ENCODE peak calls at places on chromosomes 16 and 17, in four cellular contexts. H is stomach, F is sigmoid colon, D is ovary. S is an unnamed sample.

GRCh38 chr16:88810868-88811599 is 694 bp downstream of the APRT start:
- DNase-seq in D (peak), F (peak), H (peak), S (peak)

GRCh38 chr16:58615280-58615679 is 14.3 kb downstream of the CNOT1 start:
- DNase-seq in H (no peak), D (no peak), F (no peak), S (no peak)

GRCh38 chr17:28506763-28507487 is 777 bp downstream of the FOXN1 start:
- DNase-seq in D (no peak), H (no peak), F (no peak), S (no peak)

GRCh38 chr17:72622661-72623433 is 469.6 kb downstream of the SLC39A11 start:
- DNase-seq in F (no peak), D (no peak), H (no peak), S (no peak)

GRCh38 chr16:89697161-89697615 is 4.3 kb downstream of the SPATA2L start:
- DNase-seq in H (no peak), D (peak), F (no peak), S (no peak)

GRCh38 chr16:27347930-27348685 is 34.3 kb downstream of the IL4R start:
- DNase-seq in D (no peak), F (no peak), H (no peak), S (no peak)

GRCh38 chr16:79962962-79963361 is 362.4 kb upstream of the MAF start:
- DNase-seq in H (no peak), F (no peak), D (no peak), S (no peak)

GRCh38 chr17:14299261-14300093 is 1.4 kb upstream of the HS3ST3B1 start:
- DNase-seq in D (peak), F (peak), H (peak), S (peak)

GRCh38 chr17:74427048-74427762 is 4.7 kb upstream of the GPRC5C start:
- DNase-seq in H (peak), F (no peak), D (peak), S (no peak)

GRCh38 chr17:56635640-56636039 is 42.1 kb downstream of the NOG start:
- DNase-seq in H (no peak), D (no peak), F (no peak), S (no peak)

GRCh38 chr16:35195173-35195863 is 1735.9 kb downstream of the TP53TG3F start:
- DNase-seq in F (no peak), H (no peak), D (no peak), S (peak)

GRCh38 chr16:11101695-11102522 is 154.1 kb downstream of the SOCS1 start:
- DNase-seq in D (no peak), H (no peak), F (no peak), S (no peak)

GRCh38 chr16:69482410-69482951 is 58.1 kb downstream of the CYB5B start:
- DNase-seq in F (peak), D (peak), H (peak), S (no peak)

GRCh38 chr16:8741636-8742427 is 55.6 kb downstream of the TMEM186 start:
- DNase-seq in D (no peak), H (no peak), F (peak), S (no peak)

GRCh38 chr16:15829460-15829859 is 27.4 kb downstream of the MYH11 start:
- DNase-seq in D (peak), F (peak), H (peak), S (peak)

GRCh38 chr17:10797848-10798328 is 6.0 kb downstream of the TMEM238L start:
- DNase-seq in H (no peak), D (no peak), F (no peak), S (no peak)

GRCh38 chr17:82772026-82772425 is 20.2 kb downstream of the TBCD start:
- DNase-seq in F (no peak), H (peak), D (no peak), S (no peak)

GRCh38 chr16:87580855-87581261 is 21.4 kb upstream of the JPH3 start:
- DNase-seq in F (no peak), D (no peak), H (no peak), S (no peak)

GRCh38 chr16:46688101-46688656 is 799 bp downstream of the VPS35 start:
- DNase-seq in F (no peak), H (peak), D (no peak), S (no peak)

GRCh38 chr17:61444831-61445230 is 7.4 kb upstream of the TBX4 start:
- DNase-seq in D (no peak), H (no peak), F (no peak), S (no peak)

GRCh38 chr16:17211797-17212196 is 259.0 kb downstream of the XYLT1 start:
- DNase-seq in H (no peak), D (no peak), F (no peak), S (no peak)

GRCh38 chr17:11245187-11245586 is 4.2 kb downstream of the SHISA6 start:
- DNase-seq in D (no peak), F (no peak), H (no peak), S (no peak)

GRCh38 chr17:82372591-82373452 is 1.3 kb downstream of the UTS2R start:
- DNase-seq in H (no peak), F (no peak), D (peak), S (no peak)

GRCh38 chr17:39192901-39193300 is 4.6 kb downstream of the CACNB1 start:
- DNase-seq in F (no peak), H (no peak), D (no peak), S (no peak)

GRCh38 chr17:39194985-39195524 is 2.4 kb downstream of the CACNB1 start:
- DNase-seq in F (no peak), H (no peak), D (no peak), S (peak)

GRCh38 chr17:39193346-39193745 is 4.1 kb downstream of the CACNB1 start:
- DNase-seq in H (no peak), F (no peak), D (no peak), S (no peak)

GRCh38 chr17:39195568-39196160 is 1.8 kb downstream of the CACNB1 start:
- DNase-seq in F (no peak), D (no peak), H (no peak), S (peak)

DNA sequence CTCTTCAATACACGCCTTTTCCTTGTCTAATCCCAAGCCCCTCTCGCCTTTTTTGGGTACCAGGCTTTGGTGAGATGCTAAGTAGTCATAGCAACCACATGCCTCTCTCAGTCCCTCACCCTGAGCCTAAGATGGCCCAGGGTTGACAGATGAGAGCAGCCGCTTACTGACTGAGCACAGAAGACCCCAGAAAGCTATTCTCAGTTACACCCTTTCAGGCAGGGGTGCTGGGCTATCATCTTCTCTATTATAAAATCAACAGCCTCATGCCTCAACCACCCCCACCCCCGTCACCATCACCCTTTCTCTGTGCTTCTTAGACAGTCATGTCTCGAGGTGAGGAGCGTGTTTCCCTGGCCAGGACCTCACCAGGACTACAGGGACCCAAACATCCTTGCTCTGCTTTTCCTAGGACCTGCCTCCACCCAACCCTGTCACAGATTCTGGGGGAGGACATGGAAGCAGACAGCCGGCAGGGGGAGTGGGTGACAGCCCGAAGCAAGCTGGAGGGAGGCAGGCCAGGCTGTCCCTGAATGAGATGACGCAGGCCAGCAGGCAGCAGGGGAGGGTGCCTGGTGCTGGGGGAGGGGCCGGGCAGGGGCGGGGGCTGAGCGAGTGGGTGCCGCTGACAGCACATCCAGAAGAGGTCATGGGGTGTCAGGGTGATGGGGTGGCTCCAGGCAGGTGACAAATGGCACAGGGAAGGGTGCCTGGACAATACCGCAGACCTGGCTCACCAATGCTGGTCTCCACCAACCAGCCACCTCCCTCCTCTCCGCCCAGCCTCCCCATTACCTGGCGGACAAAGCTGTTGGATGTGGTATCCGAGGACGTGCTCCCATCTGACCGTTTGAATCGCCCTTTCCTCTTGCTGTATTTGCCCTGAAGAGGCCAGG is 3.1 kb downstream of the CACNB1 start:
- DNase-seq in D (no peak), H (no peak), F (peak), S (peak)
- H3K4me3 ChIP-seq in D (no peak), H (no peak), F (no peak), S (peak)

DNA sequence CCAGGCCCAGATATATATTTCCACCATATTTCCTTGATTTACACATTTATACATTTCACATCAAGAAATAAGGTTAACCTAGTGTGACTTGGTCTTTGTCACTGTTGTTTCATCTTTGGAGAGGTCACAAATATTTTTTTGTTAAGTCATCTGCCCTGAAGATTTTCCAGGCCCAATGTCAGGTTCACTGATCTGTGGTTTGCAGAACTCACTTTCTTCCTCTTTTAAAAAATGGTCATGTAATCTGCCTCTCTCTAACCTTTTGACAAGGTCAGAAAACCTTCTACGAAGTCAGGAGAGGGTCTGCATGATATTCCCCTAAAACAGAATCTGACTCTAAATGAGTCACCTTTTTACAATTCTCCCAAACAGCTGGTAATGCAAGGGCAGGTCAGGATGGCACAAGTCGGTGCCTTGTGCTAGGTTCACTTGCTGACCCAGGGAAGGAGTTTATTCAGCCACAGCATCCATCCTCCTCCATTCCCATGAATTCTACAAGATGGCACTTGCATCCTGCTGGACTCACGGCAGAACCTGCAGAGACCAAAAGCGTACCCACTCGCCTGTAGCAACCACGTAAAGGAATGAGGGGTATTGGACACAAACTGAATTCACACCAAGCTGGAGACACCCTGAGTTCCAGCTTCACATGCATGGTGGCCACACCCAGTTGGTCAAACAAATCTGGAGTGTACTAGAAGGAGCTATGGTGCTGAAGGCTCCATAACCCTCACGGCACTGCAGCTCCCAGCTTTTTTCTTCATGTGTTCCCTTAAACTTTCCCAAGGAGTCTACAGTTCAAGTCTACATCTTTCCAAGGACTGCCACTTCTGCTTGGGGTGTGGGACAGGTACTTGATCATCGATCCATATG is 1.6 kb upstream of the KIAA0513 start:
- DNase-seq in D (no peak), H (peak), F (no peak), S (peak)
- TF ChIP-seq EP300 in D (no peak), H (no peak), F (no peak), S (no peak)

GRCh38 chr17:17050346-17051345 is 8.4 kb downstream of the MPRIP start:
- DNase-seq in H (peak), F (peak), D (peak), S (no peak)
- H3K27ac ChIP-seq in H (peak), F (no peak), D (no peak), S (no peak)

DNA sequence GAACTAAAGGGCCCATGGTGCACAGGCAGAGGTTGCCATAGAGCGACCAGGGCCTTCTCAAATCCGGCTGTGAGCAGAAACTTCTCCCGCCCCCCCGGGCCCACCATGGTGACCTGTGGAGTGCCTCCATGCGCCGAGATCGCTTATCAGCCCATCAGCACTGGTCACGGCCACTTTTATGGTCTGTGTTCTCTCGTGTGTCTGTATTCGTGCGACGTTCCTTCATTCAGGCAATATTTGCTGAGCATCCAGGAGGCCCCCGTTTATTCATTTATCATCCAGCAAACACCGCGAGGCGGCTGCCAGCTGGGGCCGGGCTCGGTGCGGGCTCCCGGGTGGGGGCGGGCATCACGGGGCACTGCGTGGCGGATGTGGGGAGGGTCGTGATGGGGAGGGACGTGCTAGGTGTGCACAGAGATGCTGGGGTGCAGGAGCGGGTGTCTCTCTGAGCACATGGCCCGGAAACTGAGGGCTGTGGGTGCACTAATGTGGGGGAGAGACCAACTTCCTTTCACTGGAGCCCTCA is 88.0 kb upstream of the CBX4 start:
- DNase-seq in F (no peak), D (no peak), H (no peak), S (peak)
- H3K4me3 ChIP-seq in F (no peak), D (no peak), H (no peak), S (no peak)

GRCh38 chr16:2226245-2226793 is 2.9 kb downstream of the E4F1 start:
- DNase-seq in H (peak), F (no peak), D (no peak), S (no peak)
- TF ChIP-seq EP300 in H (no peak), F (no peak), D (no peak), S (no peak)

DNA sequence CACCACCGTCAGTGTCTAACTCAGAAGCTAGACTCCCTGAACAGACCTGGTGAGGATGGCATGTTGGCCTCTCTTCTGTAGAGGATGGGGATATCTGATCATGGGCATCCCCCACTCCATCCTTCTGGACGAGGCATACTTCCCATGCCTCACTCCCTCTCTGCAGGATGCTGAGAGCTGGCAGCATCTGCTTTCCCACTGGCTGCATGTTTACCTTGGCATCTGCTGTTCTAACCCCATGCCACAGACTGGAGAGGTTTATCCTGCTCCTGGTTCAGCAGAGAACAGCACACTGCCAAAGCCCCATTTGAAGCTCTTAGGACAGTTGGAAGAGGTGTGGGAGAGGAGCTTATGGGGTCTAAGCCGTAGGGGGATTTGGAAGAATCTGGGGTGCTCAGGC is 46.0 kb downstream of the YPEL2 start:
- DNase-seq in F (peak), D (no peak), H (no peak), S (no peak)
- H3K27ac ChIP-seq in F (peak), D (no peak), H (no peak), S (peak)

DNA sequence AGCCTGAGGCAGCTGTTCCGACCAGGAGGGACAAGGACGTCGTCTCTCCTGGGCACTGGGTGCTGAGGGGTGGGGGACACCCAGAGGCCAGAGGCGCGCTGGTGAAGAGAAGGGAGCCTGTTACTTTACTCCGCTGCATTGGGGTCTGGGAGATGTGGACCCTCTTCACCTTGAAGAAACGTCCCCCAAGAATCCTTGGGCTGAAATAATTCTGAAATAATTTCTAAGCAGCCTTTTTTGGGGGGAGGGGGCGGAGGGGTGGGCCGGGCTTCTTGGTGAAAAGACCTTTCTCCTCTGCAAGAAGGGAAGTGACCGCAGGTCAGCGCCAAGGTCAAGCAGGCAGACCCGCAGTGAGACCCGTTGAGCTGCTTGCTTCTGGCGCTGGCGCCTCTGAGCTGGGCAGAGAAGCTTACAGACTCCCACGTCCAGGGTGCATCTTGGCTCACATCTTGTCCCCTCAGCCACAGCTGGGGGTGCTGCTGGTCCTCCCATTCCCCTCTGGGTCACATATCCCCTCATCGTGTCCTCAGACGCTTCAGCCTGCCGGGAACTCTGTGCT is 1.1 kb downstream of the SYT17 start:
- DNase-seq in F (no peak), H (no peak), D (no peak), S (peak)
- H3K4me3 ChIP-seq in F (no peak), H (peak), D (no peak), S (peak)

GRCh38 chr17:65434251-65434650 is 127.2 kb downstream of the AXIN2 start:
- DNase-seq in F (no peak), D (no peak), H (no peak), S (no peak)
- TF ChIP-seq EP300 in F (no peak), D (no peak), H (no peak), S (no peak)

S was measured in upper lobe of left lung.